ENCODE peak calls at places on chromosomes 11 and 22, in four cellular contexts. R is HepG2, E is K562, V is SK-N-SH. L is an unnamed sample.

GRCh38 chr22:36816635-36817428 is at the start of gene PVALB:
- DNase-seq in R (no peak), E (peak), V (peak), L (no peak)

GRCh38 chr11:97454988-97455387 is 1065.2 kb downstream of the JRKL start:
- DNase-seq in R (peak), E (no peak), V (peak), L (no peak)

GRCh38 chr22:26474687-26475086 is 8.9 kb downstream of the HPS4 start:
- DNase-seq in R (no peak), E (no peak), V (no peak), L (no peak)

GRCh38 chr11:35235944-35236666 is 97.1 kb downstream of the CD44 start:
- DNase-seq in R (no peak), E (no peak), V (no peak), L (peak)

GRCh38 chr22:20918663-20919220 is 1.5 kb downstream of the CRKL start:
- DNase-seq in R (peak), E (peak), V (peak), L (no peak)

GRCh38 chr22:45069925-45070324 is 60.1 kb upstream of the PHF21B start:
- DNase-seq in R (no peak), E (no peak), V (no peak), L (no peak)

GRCh38 chr22:31623634-31624312 is 38.2 kb downstream of the PISD start:
- DNase-seq in R (no peak), E (no peak), V (no peak), L (no peak)

GRCh38 chr22:43812890-43813289 is 785 bp upstream of the EFCAB6 start:
- DNase-seq in R (no peak), E (no peak), V (no peak), L (no peak)

GRCh38 chr11:87473174-87473573 is 435.4 kb downstream of the TMEM135 start:
- DNase-seq in R (no peak), E (no peak), V (no peak), L (no peak)

GRCh38 chr11:110621826-110622225 is 90.4 kb downstream of the ARHGAP20 start:
- DNase-seq in R (no peak), E (no peak), V (no peak), L (no peak)

GRCh38 chr11:2582436-2582931 is 117.3 kb downstream of the KCNQ1OT1 start:
- DNase-seq in R (no peak), E (no peak), V (peak), L (no peak)

GRCh38 chr22:35510951-35511350 is 29.7 kb upstream of the RASD2 start:
- DNase-seq in R (no peak), E (no peak), V (no peak), L (no peak)

GRCh38 chr11:79404325-79404724 is 36.5 kb downstream of the TENM4 start:
- DNase-seq in R (no peak), E (no peak), V (no peak), L (no peak)

GRCh38 chr11:241634-242033 is 4.9 kb downstream of the PSMD13 start:
- DNase-seq in R (no peak), E (no peak), V (no peak), L (no peak)

GRCh38 chr11:19803506-19803998 is 90.9 kb downstream of the NAV2 start:
- DNase-seq in R (no peak), E (no peak), V (no peak), L (no peak)

GRCh38 chr11:127074151-127074761 is 73.7 kb upstream of the KIRREL3 start:
- DNase-seq in R (peak), E (peak), V (peak), L (no peak)

GRCh38 chr11:76218449-76219206 is 12.3 kb upstream of the WNT11 start:
- DNase-seq in R (no peak), E (no peak), V (no peak), L (no peak)

GRCh38 chr11:60498853-60499252 is 6.3 kb downstream of the MS4A12 start:
- DNase-seq in R (no peak), E (no peak), V (no peak), L (no peak)

GRCh38 chr22:47718337-47718736 is 955.9 kb downstream of the TBC1D22A start:
- DNase-seq in R (no peak), E (no peak), V (no peak), L (no peak)

GRCh38 chr11:87265132-87265531 is 227.4 kb downstream of the TMEM135 start:
- DNase-seq in R (no peak), E (no peak), V (no peak), L (no peak)

GRCh38 chr11:2085251-2086066 is 53.7 kb downstream of the IGF2 start:
- DNase-seq in R (no peak), E (peak), V (no peak), L (no peak)

GRCh38 chr11:19970944-19971343 is 189.3 kb downstream of the DBX1 start:
- DNase-seq in R (no peak), E (no peak), V (no peak), L (no peak)

GRCh38 chr11:128380280-128380604 is 207.1 kb downstream of the ETS1 start:
- DNase-seq in R (no peak), E (no peak), V (no peak), L (no peak)
- TF ChIP-seq SIN3A in R (no peak), E (no peak), V (no peak), L (no peak)

GRCh38 chr11:130582994-130583393 is 134.5 kb downstream of the ADAMTS15 start:
- DNase-seq in R (no peak), E (no peak), V (no peak), L (no peak)

GRCh38 chr11:130582176-130582575 is 133.7 kb downstream of the ADAMTS15 start:
- DNase-seq in R (no peak), E (no peak), V (no peak), L (no peak)

GRCh38 chr11:130581631-130582030 is 133.2 kb downstream of the ADAMTS15 start:
- DNase-seq in R (no peak), E (no peak), V (no peak), L (no peak)

GRCh38 chr11:130578738-130579368 is 130.4 kb downstream of the ADAMTS15 start:
- DNase-seq in R (no peak), E (no peak), V (no peak), L (no peak)

GRCh38 chr11:130580372-130580771 is 131.9 kb downstream of the ADAMTS15 start:
- DNase-seq in R (no peak), E (no peak), V (no peak), L (peak)
- TF ChIP-seq ELF1 in R (no peak), E (no peak), V (no peak), L (no peak)

GRCh38 chr11:65639623-65640482 is 2.0 kb downstream of the SIPA1 start:
- DNase-seq in R (no peak), E (no peak), V (no peak), L (no peak)
- TF ChIP-seq SIN3A in R (no peak), E (no peak), V (no peak), L (no peak)

GRCh38 chr11:123196060-123196714 is 1.1 kb upstream of the CLMP start:
- DNase-seq in R (no peak), E (no peak), V (no peak), L (no peak)

GRCh38 chr11:123194308-123195181 is 503 bp downstream of the CLMP start:
- DNase-seq in R (no peak), E (no peak), V (peak), L (no peak)

GRCh38 chr11:123193742-123194141 is 1.3 kb downstream of the CLMP start:
- DNase-seq in R (no peak), E (no peak), V (peak), L (no peak)

GRCh38 chr11:123195182-123196059 is at the start of gene CLMP:
- DNase-seq in R (no peak), E (no peak), V (peak), L (no peak)

DNA sequence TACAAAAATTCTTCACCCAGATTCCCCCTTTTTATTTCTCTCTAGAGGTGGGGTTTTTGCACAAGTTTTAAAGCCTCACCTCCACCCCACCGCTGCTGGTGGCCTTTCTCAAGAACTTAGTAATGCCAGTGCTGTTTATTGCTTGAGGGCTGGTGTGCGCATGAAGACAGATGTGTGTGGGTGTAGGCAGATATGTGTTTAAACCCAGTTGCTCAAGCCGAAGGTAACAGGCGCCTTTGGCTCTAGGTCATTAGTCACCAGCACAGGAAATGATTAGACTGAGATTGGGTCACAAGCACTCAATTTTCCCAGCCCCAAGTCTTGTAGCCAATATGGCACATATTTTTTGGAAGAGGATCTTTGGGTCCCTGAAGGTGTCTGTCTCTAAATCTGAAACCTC is 2.7 kb upstream of the CLMP start:
- DNase-seq in R (no peak), E (no peak), V (no peak), L (no peak)
- TF ChIP-seq ELF1 in R (no peak), E (no peak), V (no peak), L (no peak)

GRCh38 chr11:43922974-43923326 is 19.5 kb upstream of the C11orf96 start:
- DNase-seq in R (no peak), E (no peak), V (no peak), L (no peak)

GRCh38 chr11:43925932-43926505 is 16.4 kb upstream of the C11orf96 start:
- DNase-seq in R (no peak), E (no peak), V (peak), L (no peak)

GRCh38 chr11:43923327-43924111 is 18.9 kb upstream of the C11orf96 start:
- DNase-seq in R (no peak), E (no peak), V (peak), L (no peak)

GRCh38 chr11:43925063-43925931 is 17.1 kb upstream of the C11orf96 start:
- DNase-seq in R (no peak), E (no peak), V (no peak), L (no peak)

DNA sequence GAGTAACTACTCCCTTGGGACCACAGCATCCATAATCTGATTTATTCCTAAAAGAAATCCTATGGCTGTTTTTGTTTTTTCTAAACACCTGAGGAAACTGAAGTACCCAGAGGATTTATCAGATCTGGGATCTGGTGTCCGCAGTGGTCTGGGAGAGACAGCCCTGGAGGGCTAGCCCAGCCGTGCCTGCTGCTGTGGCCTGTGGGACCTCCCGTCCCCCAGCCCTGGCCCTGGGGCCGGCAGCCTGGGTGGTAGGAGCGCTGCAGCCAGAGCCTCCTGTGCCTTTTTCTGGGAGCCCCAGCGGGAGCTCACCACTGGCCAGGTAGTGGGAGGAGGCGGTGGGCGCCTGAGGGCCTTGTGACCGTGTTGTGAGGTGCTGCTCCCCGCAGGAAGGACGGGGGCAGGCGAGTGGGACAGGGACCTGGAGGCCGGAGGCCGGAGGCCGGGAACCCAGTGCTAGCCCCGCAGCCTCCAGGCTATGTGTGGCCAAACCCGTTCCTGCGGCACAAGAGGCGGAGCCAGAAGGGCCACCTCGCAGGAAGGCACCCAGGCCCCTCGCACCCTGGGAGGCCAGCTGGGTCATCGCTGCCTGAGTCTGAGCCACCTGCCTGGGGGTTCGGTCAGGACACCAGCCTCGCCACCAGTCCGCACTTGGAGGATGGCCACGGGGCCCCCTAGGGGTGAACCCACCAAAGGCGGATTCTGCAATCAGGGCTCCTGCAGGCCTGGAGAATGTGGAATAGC is 18.2 kb upstream of the C11orf96 start:
- DNase-seq in R (no peak), E (no peak), V (peak), L (no peak)
- TF ChIP-seq SIN3A in R (no peak), E (no peak), V (no peak), L (no peak)

L was measured in HCT116.